ENCODE peak calls at places on chromosomes 6 and 20, in ten cellular contexts. W is M059J; Z is B cell; H is CD8-positive, alpha-beta memory T cell; N is activated naive CD8-positive, alpha-beta T cell treated with anti-CD3 and anti-CD28 coated beads, Interleukin-2, amount 10 ng/mL, durations not matched to agents 7 days and 5 days; G is activated CD4-positive, alpha-beta T cell treated with anti-CD3 and anti-CD28 coated beads, Interleukin-2, amount 50 U/mL, for 24 hours; J is mesenchymal stem cell; D is endothelial cell; K is GM13977; L is stimulated activated CD4-positive, alpha-beta T cell treated with anti-CD3 and anti-CD28 coated beads, Interleukin-2, amount 100 ng/mL, for 24 hours. U is an unnamed sample.

GRCh38 chr20:25453035-25453810 is 45.8 kb downstream of the GINS1 start:
- DNase-seq in W (peak), Z (no peak), H (no peak), N (no peak), G (no peak), J (no peak), D (no peak), K (no peak), L (no peak), U (no peak)

GRCh38 chr6:139882234-139882633 is 507.8 kb upstream of the CITED2 start:
- DNase-seq in W (peak), Z (no peak), H (no peak), N (no peak), G (no peak), J (peak), D (no peak), K (no peak), L (no peak), U (no peak)

GRCh38 chr20:32848846-32849245 is 9.9 kb upstream of the EFCAB8 start:
- DNase-seq in W (no peak), Z (no peak), H (no peak), N (no peak), G (no peak), J (no peak), D (no peak), K (no peak), L (no peak), U (no peak)

GRCh38 chr20:49552007-49552406 is 15.9 kb downstream of the PTGIS start:
- DNase-seq in W (no peak), Z (no peak), H (no peak), N (no peak), G (no peak), J (no peak), D (no peak), K (no peak), L (no peak), U (no peak)

GRCh38 chr20:63215101-63216040 is 560 bp downstream of the YTHDF1 start:
- DNase-seq in W (peak), Z (no peak), H (no peak), N (peak), G (no peak), J (peak), D (peak), K (peak), L (peak), U (no peak)

GRCh38 chr6:6700871-6701270 is 112.4 kb downstream of the LY86 start:
- DNase-seq in W (no peak), Z (no peak), H (no peak), N (no peak), G (no peak), J (no peak), D (no peak), K (no peak), L (no peak), U (no peak)

GRCh38 chr6:21522007-21522758 is 71.4 kb upstream of the SOX4 start:
- DNase-seq in W (no peak), Z (no peak), H (no peak), N (no peak), G (no peak), J (no peak), D (no peak), K (no peak), L (no peak), U (no peak)

GRCh38 chr6:110646419-110646698 is 168.9 kb downstream of the CDK19 start:
- DNase-seq in W (no peak), Z (no peak), H (no peak), N (no peak), G (no peak), J (no peak), D (no peak), K (no peak), L (no peak), U (no peak)

GRCh38 chr6:100460650-100461204 is 4.0 kb downstream of the SIM1 start:
- DNase-seq in W (peak), Z (no peak), H (no peak), N (no peak), G (no peak), J (no peak), D (peak), K (no peak), L (no peak), U (no peak)

GRCh38 chr6:90294989-90295853 is 1.4 kb downstream of the BACH2 start:
- DNase-seq in W (peak), Z (peak), H (peak), N (peak), G (peak), J (peak), D (peak), K (peak), L (peak), U (peak)

GRCh38 chr6:6348251-6348650 is 27.8 kb upstream of the F13A1 start:
- DNase-seq in W (no peak), Z (no peak), H (no peak), N (no peak), G (no peak), J (no peak), D (no peak), K (no peak), L (no peak), U (no peak)

GRCh38 chr20:36401336-36401735 is 95.2 kb downstream of the DLGAP4 start:
- DNase-seq in W (no peak), Z (no peak), H (no peak), N (no peak), G (no peak), J (no peak), D (no peak), K (no peak), L (no peak), U (no peak)

GRCh38 chr6:91352285-91352684 is 765.4 kb upstream of the MAP3K7 start:
- DNase-seq in W (no peak), Z (no peak), H (no peak), N (no peak), G (no peak), J (no peak), D (no peak), K (no peak), L (no peak), U (no peak)

GRCh38 chr6:72855471-72855870 is 233.6 kb downstream of the KCNQ5 start:
- DNase-seq in W (peak), Z (no peak), H (no peak), N (no peak), G (no peak), J (no peak), D (no peak), K (no peak), L (no peak), U (no peak)

GRCh38 chr6:157198425-157199279 is 124.7 kb downstream of the TMEM242 start:
- DNase-seq in W (no peak), Z (no peak), H (no peak), N (no peak), G (no peak), J (no peak), D (no peak), K (no peak), L (no peak), U (no peak)

GRCh38 chr6:121437861-121438651 is 2.6 kb downstream of the GJA1 start:
- DNase-seq in W (peak), Z (no peak), H (no peak), N (no peak), G (no peak), J (peak), D (no peak), K (no peak), L (no peak), U (no peak)

GRCh38 chr20:16215056-16215455 is 358.2 kb downstream of the KIF16B start:
- DNase-seq in W (no peak), Z (no peak), H (no peak), N (no peak), G (no peak), J (no peak), D (no peak), K (no peak), L (no peak), U (no peak)

GRCh38 chr6:43588194-43588593 is 12.2 kb downstream of the POLH start:
- DNase-seq in W (no peak), Z (no peak), H (no peak), N (no peak), G (no peak), J (no peak), D (no peak), K (no peak), L (no peak), U (no peak)